ENCODE peak calls at places on chromosomes 3 and 15, in ten cellular contexts. Z is CD8-positive, alpha-beta memory T cell; C is RCC 7860; K is hepatic stellate cell; X is activated CD4-positive, alpha-beta T cell treated with anti-CD3 and anti-CD28 coated beads for 24 hours; N is osteocyte; Q is activated CD8-positive, alpha-beta memory T cell treated with anti-CD3 and anti-CD28 coated beads, Interleukin-2, amount 50 U/mL, for 48 hours; E is HFF-Myc; Y is cardiac muscle cell; G is tibial nerve. B is an unnamed sample.

GRCh38 chr3:20068512-20069177 is 28.4 kb downstream of the KAT2B start:
- DNase-seq in X (no peak), Y (no peak), Z (no peak), Q (no peak), N (no peak), C (no peak), K (no peak), G (no peak), E (no peak), B (no peak)

GRCh38 chr15:74768771-74769342 is 13.0 kb upstream of the CSK start:
- DNase-seq in G (peak; percentile 37), Y (peak; percentile 62), K (peak; percentile 81), X (no peak), Q (peak; percentile 84), E (no peak), N (no peak), Z (peak; percentile 51), C (peak; percentile 40), B (no peak)

GRCh38 chr3:128133273-128133883 is 9.8 kb upstream of the RUVBL1 start:
- DNase-seq in X (peak; percentile 19), Q (no peak), E (peak; percentile 46), C (peak; percentile 31), Z (peak; percentile 33), G (no peak), Y (peak; percentile 84), K (no peak), N (no peak), B (peak; percentile 18)

GRCh38 chr15:89052474-89052873 is 35.8 kb upstream of the ABHD2 start:
- DNase-seq in X (no peak), G (no peak), K (peak; percentile 75), N (no peak), Q (peak; percentile 35), E (no peak), Z (no peak), Y (peak; percentile 96), C (no peak), B (no peak)

GRCh38 chr3:12222765-12223485 is 64.2 kb upstream of the TIMP4 start:
- DNase-seq in N (no peak), Z (no peak), Q (no peak), E (no peak), G (no peak), C (no peak), X (no peak), Y (peak; percentile 73), K (peak; percentile 26), B (no peak)

GRCh38 chr3:147392083-147392916 is 14.0 kb downstream of the ZIC4 start:
- DNase-seq in E (peak; percentile 31), Z (no peak), X (no peak), Q (no peak), Y (no peak), N (peak; percentile 96), C (no peak), K (no peak), G (no peak), B (no peak)

GRCh38 chr15:64845183-64845611 is 3.5 kb downstream of the PLEKHO2 start:
- DNase-seq in N (no peak), X (no peak), E (no peak), Z (no peak), G (no peak), Y (peak; percentile 71), Q (no peak), K (no peak), C (no peak), B (no peak)

GRCh38 chr15:71440479-71441071 is 325.3 kb downstream of the THSD4 start:
- DNase-seq in X (no peak), K (peak; percentile 24), Q (no peak), C (peak; percentile 62), Z (peak; percentile 15), Y (peak; percentile 82), G (no peak), N (no peak), E (peak; percentile 58), B (no peak)

GRCh38 chr3:86938706-86939105 is 52.2 kb downstream of the VGLL3 start:
- DNase-seq in G (no peak), C (no peak), X (no peak), N (no peak), Q (no peak), K (no peak), E (no peak), Y (no peak), Z (no peak), B (no peak)

GRCh38 chr15:57551717-57552677 is 39.7 kb upstream of the MYZAP start:
- DNase-seq in K (peak; percentile 86), E (peak; percentile 43), X (no peak), Z (no peak), G (no peak), Y (peak; percentile 89), C (peak; percentile 76), Q (no peak), N (no peak), B (peak; percentile 81)

GRCh38 chr3:142263126-142263525 is 37.7 kb upstream of the GK5 start:
- DNase-seq in E (no peak), Q (no peak), Y (no peak), X (no peak), Z (no peak), K (no peak), G (no peak), N (no peak), C (peak; percentile 21), B (no peak)

GRCh38 chr3:50738252-50738598 is 63.5 kb downstream of the DOCK3 start:
- DNase-seq in K (no peak), E (no peak), Q (no peak), C (no peak), X (no peak), Z (no peak), Y (no peak), N (no peak), G (no peak), B (no peak)

GRCh38 chr3:196235452-196236122 is 19.3 kb downstream of the SLC51A start:
- DNase-seq in Y (no peak), Z (no peak), G (no peak), X (no peak), N (no peak), K (no peak), Q (no peak), C (no peak), E (no peak), B (no peak)

GRCh38 chr3:42539871-42540714 is 37.6 kb downstream of the VIPR1 start:
- DNase-seq in G (no peak), C (no peak), N (no peak), Z (peak; percentile 36), K (no peak), Y (peak; percentile 42), Q (peak; percentile 86), X (peak; percentile 55), E (no peak), B (no peak)

GRCh38 chr3:112333386-112334334 is 704 bp downstream of the CD200 start:
- DNase-seq in X (no peak), E (no peak), Q (peak; percentile 62), N (no peak), Y (peak; percentile 77), C (no peak), G (no peak), K (no peak), Z (peak; percentile 7), B (no peak)

GRCh38 chr3:16474920-16475319 is 38.6 kb downstream of the RFTN1 start:
- DNase-seq in E (no peak), Z (no peak), G (no peak), N (no peak), Y (peak; percentile 26), X (no peak), Q (no peak), C (no peak), K (no peak), B (no peak)

GRCh38 chr3:126433496-126434263 is 39.0 kb downstream of the CFAP100 start:
- DNase-seq in Y (no peak), Z (no peak), G (no peak), C (no peak), K (no peak), N (peak; percentile 83), X (no peak), Q (no peak), E (no peak), B (no peak)

GRCh38 chr15:64947211-64947610 is 35.5 kb downstream of the ANKDD1A start:
- DNase-seq in Z (no peak), E (no peak), Y (no peak), K (no peak), C (no peak), N (no peak), G (no peak), Q (no peak), X (no peak), B (no peak)

GRCh38 chr3:12798559-12799179 is 2.2 kb downstream of the CAND2 start:
- DNase-seq in X (no peak), Y (no peak), N (no peak), Q (no peak), C (no peak), Z (no peak), G (no peak), K (no peak), E (no peak), B (no peak)

GRCh38 chr15:55827204-55827603 is 84.3 kb upstream of the PRTG start:
- DNase-seq in E (no peak), Z (no peak), N (no peak), Q (no peak), Y (no peak), G (no peak), C (no peak), X (no peak), K (no peak), B (no peak)

GRCh38 chr3:65030847-65031463 is 343.2 kb upstream of the ADAMTS9 start:
- DNase-seq in X (no peak), C (peak; percentile 97), Q (no peak), Z (no peak), N (peak; percentile 40), E (peak; percentile 72), G (no peak), Y (peak; percentile 43), K (peak; percentile 11), B (peak; percentile 27)

GRCh38 chr15:90059208-90059985 is 42.9 kb downstream of the IDH2 start:
- DNase-seq in X (peak; percentile 68), K (no peak), N (no peak), Y (peak; percentile 35), Q (peak; percentile 87), G (peak; percentile 40), Z (peak; percentile 52), E (no peak), C (no peak), B (no peak)

GRCh38 chr3:40714771-40715170 is 190.0 kb downstream of the ZNF621 start:
- DNase-seq in N (no peak), Q (no peak), C (no peak), Y (no peak), E (no peak), Z (no peak), K (no peak), X (no peak), G (no peak), B (no peak)

GRCh38 chr3:133845127-133845526 is 39.5 kb downstream of the SRPRB start:
- DNase-seq in N (no peak), K (no peak), X (no peak), E (no peak), Y (no peak), Z (no peak), C (no peak), Q (no peak), G (no peak), B (no peak)

GRCh38 chr3:136624894-136625815 is 127.0 kb downstream of the STAG1 start:
- DNase-seq in E (no peak), Y (no peak), K (no peak), N (no peak), Z (no peak), G (no peak), C (peak; percentile 91), Q (no peak), X (no peak), B (no peak)

GRCh38 chr3:182083112-182083511 is 371.4 kb downstream of the SOX2 start:
- DNase-seq in N (no peak), Z (no peak), Y (no peak), Q (no peak), K (no peak), G (no peak), E (no peak), C (no peak), X (no peak), B (no peak)

GRCh38 chr15:78620021-78620838 is 566 bp downstream of the CHRNA3 start:
- DNase-seq in N (peak; percentile 84), G (no peak), Z (no peak), X (no peak), K (no peak), C (no peak), Q (peak; percentile 54), Y (peak; percentile 15), E (no peak), B (no peak)

GRCh38 chr3:11480663-11481298 is 162.9 kb downstream of the VGLL4 start:
- DNase-seq in E (no peak), N (no peak), Z (no peak), C (no peak), Y (no peak), Q (no peak), K (no peak), X (no peak), G (no peak), B (no peak)

B was measured in glomerular endothelial cell.